ENCODE peak calls at places on chromosomes 7 and 10, in seven cellular contexts. J is cardiac fibroblast, D is upper lobe of right lung, V is neural progenitor cell, O is fibroblast of mammary gland, P is esophagus squamous epithelium, W is endothelial cell. Z is an unnamed sample.

GRCh38 chr7:157674715-157675426 is 338.1 kb downstream of the DNAJB6 start:
- DNase-seq in W (no peak), J (no peak), V (no peak), P (no peak), O (no peak), D (peak), Z (no peak)

GRCh38 chr10:8088504-8088903 is 34.0 kb downstream of the GATA3 start:
- DNase-seq in P (no peak), O (no peak), J (no peak), V (no peak), D (no peak), W (no peak), Z (no peak)

GRCh38 chr7:30308392-30308791 is 24.0 kb downstream of the ZNRF2 start:
- DNase-seq in W (no peak), P (no peak), O (no peak), D (no peak), V (no peak), J (no peak), Z (no peak)

GRCh38 chr7:101557421-101557820 is 71.7 kb downstream of the MYL10 start:
- DNase-seq in V (no peak), O (no peak), P (no peak), W (no peak), D (peak), J (no peak), Z (no peak)

GRCh38 chr10:3196482-3196881 is 23.9 kb upstream of the PITRM1 start:
- DNase-seq in W (no peak), O (no peak), V (no peak), J (no peak), P (no peak), D (no peak), Z (no peak)

GRCh38 chr10:109875151-109875568 is 48.2 kb downstream of the XPNPEP1 start:
- DNase-seq in J (no peak), D (no peak), W (no peak), O (no peak), P (no peak), V (no peak), Z (no peak)

GRCh38 chr10:3095373-3096139 is 28.2 kb downstream of the PFKP start:
- DNase-seq in D (no peak), V (no peak), W (no peak), O (peak), J (peak), P (no peak), Z (peak)

GRCh38 chr10:114990991-114991390 is 53.0 kb downstream of the TRUB1 start:
- DNase-seq in D (no peak), V (no peak), W (no peak), J (no peak), O (no peak), P (no peak), Z (no peak)

GRCh38 chr10:124296121-124296812 is 122.5 kb downstream of the OAT start:
- DNase-seq in V (no peak), J (no peak), P (no peak), D (no peak), O (peak), W (no peak), Z (peak)

GRCh38 chr10:27673065-27673464 is 72.6 kb downstream of the MKX start:
- DNase-seq in J (no peak), V (no peak), P (no peak), O (no peak), W (no peak), D (no peak), Z (no peak)

GRCh38 chr7:116592445-116592844 is 67.6 kb downstream of the CAV1 start:
- DNase-seq in P (no peak), W (peak), V (no peak), J (no peak), D (no peak), O (no peak), Z (peak)

GRCh38 chr7:42964849-42965805 is 33.0 kb downstream of the MRPL32 start:
- DNase-seq in W (no peak), D (no peak), J (peak), O (peak), P (no peak), V (no peak), Z (no peak)

GRCh38 chr10:124997246-124997790 is 55.4 kb downstream of the ZRANB1 start:
- DNase-seq in V (no peak), D (no peak), W (no peak), J (no peak), O (no peak), P (no peak), Z (no peak)

GRCh38 chr10:14953452-14954000 is 370 bp downstream of the DCLRE1C start:
- DNase-seq in W (peak), P (peak), D (no peak), J (peak), O (peak), V (peak), Z (peak)

GRCh38 chr10:370222-370825 is 235.1 kb downstream of the ZMYND11 start:
- DNase-seq in O (peak), W (no peak), J (no peak), V (no peak), D (no peak), P (no peak), Z (no peak)

GRCh38 chr10:60394444-60394843 is 4.8 kb upstream of the ANK3 start:
- DNase-seq in D (no peak), O (no peak), V (no peak), J (no peak), W (no peak), P (no peak), Z (no peak)

GRCh38 chr7:131629203-131629871 is 72.9 kb upstream of the PODXL start:
- DNase-seq in D (no peak), W (no peak), O (peak), P (no peak), V (no peak), J (peak), Z (peak)

GRCh38 chr7:144019457-144019856 is 19.3 kb downstream of the OR6B1 start:
- DNase-seq in P (no peak), O (peak), J (peak), W (no peak), D (no peak), V (no peak), Z (no peak)

GRCh38 chr7:138711007-138711406 is 9.8 kb upstream of the SVOPL start:
- DNase-seq in O (no peak), J (no peak), W (no peak), D (no peak), P (no peak), V (no peak), Z (no peak)

GRCh38 chr10:124890225-124890624 is 51.7 kb upstream of the ZRANB1 start:
- DNase-seq in V (no peak), O (no peak), W (no peak), J (no peak), D (peak), P (no peak), Z (no peak)

GRCh38 chr7:70630647-70631457 is 501.1 kb upstream of the GALNT17 start:
- DNase-seq in P (no peak), J (peak), W (no peak), O (peak), D (no peak), V (peak), Z (no peak)

GRCh38 chr7:29488977-29489376 is 74.7 kb upstream of the PRR15 start:
- DNase-seq in P (no peak), D (no peak), J (peak), V (no peak), W (no peak), O (peak), Z (no peak)

GRCh38 chr10:102412293-102412692 is 6.3 kb downstream of the PSD start:
- DNase-seq in P (no peak), W (no peak), J (no peak), O (no peak), D (peak), V (no peak), Z (no peak)

GRCh38 chr7:30977896-30978564 is 14.3 kb downstream of the GHRHR start:
- DNase-seq in J (peak), W (no peak), V (peak), O (peak), P (no peak), D (peak), Z (peak)

GRCh38 chr7:665251-665650 is 61.2 kb upstream of the DNAAF5 start:
- DNase-seq in W (no peak), O (peak), V (no peak), J (peak), P (no peak), D (no peak), Z (no peak)

GRCh38 chr7:158078161-158078910 is 509.3 kb downstream of the PTPRN2 start:
- DNase-seq in P (no peak), V (no peak), O (no peak), W (no peak), J (no peak), D (peak), Z (no peak)

GRCh38 chr10:127715782-127716378 is 21.1 kb upstream of the FOXI2 start:
- DNase-seq in D (no peak), V (peak), J (peak), O (peak), P (no peak), W (no peak), Z (no peak)

GRCh38 chr7:90738249-90738648 is 142.1 kb downstream of the CDK14 start:
- DNase-seq in W (no peak), P (no peak), D (no peak), O (no peak), J (no peak), V (no peak), Z (no peak)

GRCh38 chr10:8060010-8060703 is 5.7 kb downstream of the GATA3 start:
- DNase-seq in J (no peak), D (no peak), W (no peak), O (no peak), P (no peak), V (peak), Z (no peak)

GRCh38 chr10:30751678-30752331 is 122.3 kb upstream of the LYZL2 start:
- DNase-seq in W (peak), V (peak), D (peak), J (peak), P (no peak), O (peak), Z (peak)

GRCh38 chr10:28149760-28150159 is 150.9 kb upstream of the ODAD2 start:
- DNase-seq in D (no peak), V (no peak), W (no peak), O (no peak), P (no peak), J (no peak), Z (no peak)

GRCh38 chr10:11655839-11656238 is 44.4 kb upstream of the USP6NL start:
- DNase-seq in W (no peak), J (no peak), O (peak), V (no peak), D (no peak), P (no peak), Z (no peak)

GRCh38 chr10:87092861-87093460 is 1.7 kb downstream of the GLUD1 start:
- DNase-seq in J (peak), V (peak), D (no peak), P (no peak), W (no peak), O (peak), Z (peak)

GRCh38 chr7:146096994-146097393 is 19.6 kb upstream of the CNTNAP2 start:
- DNase-seq in O (no peak), W (no peak), D (no peak), P (no peak), J (no peak), V (peak), Z (no peak)

GRCh38 chr10:103053659-103054581 is 135.8 kb downstream of the CNNM2 start:
- DNase-seq in O (peak), W (peak), P (no peak), J (peak), V (peak), D (peak), Z (no peak)

GRCh38 chr7:121012919-121013318 is 24.4 kb downstream of the CPED1 start:
- DNase-seq in O (no peak), V (no peak), D (no peak), P (no peak), J (no peak), W (no peak), Z (no peak)

DNA sequence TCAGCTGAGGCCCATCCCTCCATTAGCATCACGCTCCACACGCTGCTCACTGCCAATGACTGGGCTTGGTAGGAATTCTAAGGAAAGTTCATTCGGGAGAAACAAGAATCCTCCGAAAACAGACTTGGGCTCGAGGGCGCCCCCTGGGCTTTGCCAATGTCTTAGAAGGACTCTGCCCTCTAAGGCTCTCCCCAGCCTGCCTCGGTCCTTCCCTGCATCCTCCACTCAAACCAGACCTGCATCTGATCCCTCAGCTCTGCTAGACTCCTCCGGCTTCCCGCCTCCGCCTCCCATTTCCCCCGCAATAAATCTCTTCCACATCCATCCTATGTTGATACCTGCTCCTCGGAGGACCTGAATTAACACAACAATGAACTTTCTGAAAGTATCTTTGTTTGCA is 177.6 kb downstream of the PLPP4 start:
- DNase-seq in V (peak), O (no peak), P (no peak), J (no peak), W (no peak), D (no peak), Z (no peak)
- TF ChIP-seq CTCF in V (peak), O (no peak), P (no peak), J (no peak), W (peak), D (no peak), Z (no peak)

GRCh38 chr7:23654508-23654907 is 25.5 kb upstream of the FAM221A start:
- DNase-seq in D (no peak), W (no peak), V (peak), J (peak), P (no peak), O (peak), Z (peak)

GRCh38 chr7:23655433-23655832 is 24.6 kb upstream of the FAM221A start:
- DNase-seq in J (no peak), D (no peak), W (no peak), P (no peak), O (no peak), V (no peak), Z (no peak)

GRCh38 chr7:23658831-23659427 is 21.1 kb upstream of the FAM221A start:
- DNase-seq in J (no peak), D (no peak), O (no peak), W (no peak), P (no peak), V (peak), Z (no peak)

GRCh38 chr7:23653942-23654341 is 26.1 kb upstream of the FAM221A start:
- DNase-seq in D (no peak), J (no peak), O (no peak), V (no peak), P (no peak), W (no peak), Z (no peak)
- TF ChIP-seq CTCF in D (no peak), J (no peak), O (no peak), V (no peak), P (no peak), W (no peak), Z (no peak)

GRCh38 chr7:20449146-20449648 is 118.5 kb downstream of the ITGB8 start:
- DNase-seq in P (no peak), W (no peak), V (no peak), J (peak), D (no peak), O (no peak), Z (no peak)
- TF ChIP-seq CTCF in P (no peak), W (no peak), V (no peak), J (no peak), D (no peak), O (no peak), Z (no peak)

DNA sequence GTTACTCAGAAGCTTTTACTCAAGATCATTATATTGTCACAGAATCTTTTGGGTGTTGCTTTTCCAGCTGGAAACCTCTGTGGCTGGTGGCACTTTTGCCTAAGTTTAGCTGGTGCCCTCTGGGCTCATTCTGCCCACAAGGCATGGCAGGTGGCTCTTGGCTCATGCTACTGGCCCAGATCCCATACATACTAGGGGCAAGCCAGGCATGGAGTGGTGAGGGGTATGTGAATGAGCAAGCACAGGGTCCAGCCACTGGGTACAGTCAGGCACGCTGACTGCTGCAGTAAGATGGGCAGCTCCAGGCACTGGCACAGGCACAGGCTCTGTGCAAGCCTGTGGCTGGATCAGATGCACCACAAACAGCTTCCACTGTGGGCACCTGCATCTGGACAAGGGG is 375.0 kb upstream of the SEMA3C start:
- DNase-seq in V (no peak), O (no peak), J (no peak), D (no peak), P (no peak), W (no peak), Z (no peak)
- TF ChIP-seq CTCF in V (no peak), O (no peak), J (no peak), D (no peak), P (no peak), W (no peak), Z (no peak)

GRCh38 chr7:73667344-73668102 is at the start of gene VPS37D:
- DNase-seq in D (peak), W (peak), V (peak), O (peak), P (peak), J (peak), Z (peak)
- TF ChIP-seq CTCF in D (peak), W (peak), V (peak), O (no peak), P (peak), J (peak), Z (peak)

GRCh38 chr7:33742999-33743587 is 162.2 kb upstream of the BMPER start:
- DNase-seq in V (no peak), W (no peak), D (no peak), O (no peak), P (no peak), J (no peak), Z (no peak)

GRCh38 chr7:33742521-33742920 is 162.8 kb upstream of the BMPER start:
- DNase-seq in O (no peak), V (no peak), D (no peak), J (peak), W (no peak), P (no peak), Z (no peak)

GRCh38 chr7:33745934-33746333 is 159.4 kb upstream of the BMPER start:
- DNase-seq in P (no peak), W (no peak), D (no peak), V (no peak), O (peak), J (peak), Z (no peak)

GRCh38 chr7:33743594-33743993 is 161.7 kb upstream of the BMPER start:
- DNase-seq in V (no peak), P (no peak), W (no peak), J (peak), O (peak), D (no peak), Z (no peak)

GRCh38 chr7:33744293-33744692 is 161.0 kb upstream of the BMPER start:
- DNase-seq in V (peak), D (no peak), O (peak), P (no peak), J (peak), W (peak), Z (no peak)
- TF ChIP-seq CTCF in V (peak), D (peak), O (no peak), P (no peak), J (peak), W (peak), Z (peak)

DNA sequence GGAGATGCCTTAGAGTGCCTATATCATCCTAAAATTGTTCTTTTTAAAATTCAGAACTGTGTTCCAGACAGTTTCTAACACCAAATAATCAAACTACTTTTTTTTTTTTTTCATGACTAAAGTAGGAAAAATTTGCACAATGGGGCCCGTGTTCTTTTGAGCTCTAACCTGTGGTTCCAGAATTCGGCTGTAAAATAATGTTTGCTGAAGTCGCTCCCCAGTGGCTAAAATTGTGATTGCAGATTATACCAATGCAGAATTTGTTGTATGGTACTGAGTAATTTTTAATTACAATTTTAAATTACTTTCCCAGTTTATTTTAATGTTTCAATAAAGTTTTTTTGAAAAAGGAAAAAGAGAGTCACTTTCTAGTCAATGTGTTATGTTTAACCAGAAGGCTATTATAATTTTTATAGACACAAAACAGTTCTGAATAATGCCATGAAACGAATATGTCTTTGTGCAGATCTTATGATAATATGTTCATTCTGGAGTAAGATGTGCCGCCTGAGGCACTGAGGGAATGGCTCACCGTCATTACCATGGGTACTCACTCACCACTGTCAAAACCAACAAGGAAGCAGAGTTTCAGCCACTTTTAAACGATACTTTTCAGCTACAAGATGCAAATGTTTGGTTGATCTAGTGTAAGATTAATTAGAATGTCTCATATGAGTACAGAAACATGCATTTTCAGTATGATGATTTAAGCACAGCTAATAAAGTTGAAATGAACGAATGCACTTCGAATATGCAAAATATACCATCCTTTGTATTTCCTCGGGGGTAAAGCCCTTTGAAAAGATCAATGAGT is 173.6 kb downstream of the PRKCQ start:
- DNase-seq in O (peak), P (no peak), V (no peak), W (no peak), D (no peak), J (peak), Z (peak)
- TF ChIP-seq CTCF in O (peak), P (no peak), V (peak), W (peak), D (peak), J (peak), Z (peak)